ENCODE peak calls at places on chromosomes 7 and 10, in seven cellular contexts. C, B, S, N, F, R and K are unnamed samples.

GRCh38 chr7:116083791-116084190 is 53.2 kb upstream of the TFEC start:
- DNase-seq in S (no peak), N (no peak), F (no peak), B (no peak), R (no peak), C (no peak), K (no peak)

GRCh38 chr10:84191106-84191505 is 3.2 kb upstream of the CDHR1 start:
- DNase-seq in S (no peak), N (no peak), R (no peak), C (no peak), B (no peak), F (no peak), K (no peak)

GRCh38 chr10:48658243-48658888 is 26.3 kb upstream of the WDFY4 start:
- DNase-seq in C (peak), B (peak), N (peak), S (peak), R (peak), F (peak), K (peak)

GRCh38 chr7:35630573-35630972 is 64.4 kb downstream of the HERPUD2 start:
- DNase-seq in S (no peak), B (no peak), N (no peak), R (no peak), C (no peak), F (no peak), K (no peak)

GRCh38 chr7:132065193-132065972 is 509.0 kb upstream of the PODXL start:
- DNase-seq in N (no peak), R (no peak), C (peak), B (no peak), F (no peak), S (no peak), K (peak)

GRCh38 chr7:24024276-24024675 is 259.7 kb upstream of the NPY start:
- DNase-seq in B (no peak), R (no peak), F (no peak), S (no peak), C (no peak), N (no peak), K (no peak)

GRCh38 chr10:128046934-128047251 is 79.3 kb downstream of the MKI67 start:
- DNase-seq in S (no peak), B (no peak), C (no peak), F (no peak), N (no peak), R (no peak), K (peak)

GRCh38 chr10:71262027-71262426 is 49.7 kb downstream of the UNC5B start:
- DNase-seq in C (no peak), F (no peak), N (no peak), R (no peak), B (no peak), S (no peak), K (no peak)

GRCh38 chr7:24902276-24902675 is 77.7 kb downstream of the OSBPL3 start:
- DNase-seq in F (no peak), B (no peak), N (no peak), S (no peak), C (no peak), R (no peak), K (no peak)

GRCh38 chr7:94195813-94196212 is 191.7 kb upstream of the BET1 start:
- DNase-seq in B (no peak), F (no peak), S (no peak), R (no peak), C (no peak), N (no peak), K (no peak)

GRCh38 chr7:139075031-139075652 is 34.4 kb downstream of the ZC3HAV1 start:
- DNase-seq in R (peak), C (peak), B (peak), F (peak), N (peak), S (peak), K (peak)

GRCh38 chr7:801940-802364 is 30.3 kb upstream of the SUN1 start:
- DNase-seq in C (peak), B (no peak), R (no peak), N (no peak), F (no peak), S (no peak), K (peak)

GRCh38 chr10:117241541-117242462 is 888 bp downstream of the SLC18A2 start:
- DNase-seq in N (no peak), B (peak), F (no peak), C (no peak), S (no peak), R (no peak), K (no peak)

GRCh38 chr10:101938316-101939272 is 95.0 kb upstream of the KCNIP2 start:
- DNase-seq in C (no peak), N (no peak), R (no peak), B (no peak), S (no peak), F (no peak), K (no peak)

GRCh38 chr7:150716368-150716767 is at the start of gene GIMAP1:
- DNase-seq in N (peak), B (no peak), F (no peak), C (peak), R (no peak), S (peak), K (no peak)

GRCh38 chr7:103718482-103719415 is 270.7 kb downstream of the RELN start:
- DNase-seq in F (no peak), N (no peak), B (no peak), R (no peak), C (no peak), S (no peak), K (no peak)

GRCh38 chr7:82164410-82164809 is 279.2 kb downstream of the CACNA2D1 start:
- DNase-seq in N (no peak), R (no peak), F (no peak), B (no peak), S (no peak), C (no peak), K (no peak)

GRCh38 chr7:51021906-51022570 is 239.3 kb upstream of the GRB10 start:
- DNase-seq in B (no peak), N (no peak), S (no peak), C (no peak), R (no peak), F (no peak), K (no peak)

GRCh38 chr7:104074529-104074928 is 85.1 kb upstream of the RELN start:
- DNase-seq in R (no peak), F (no peak), C (no peak), S (no peak), B (no peak), N (no peak), K (no peak)